ENCODE peak calls at places on chromosome 2, in five cellular contexts. Y is IMR-90, F is trophoblast cell, W is H9, K is H1. N is an unnamed sample.

GRCh38 chr2:85953476-85953875 is 64.7 kb upstream of the ST3GAL5 start:
- DNase-seq in W (no peak), K (no peak), F (no peak), Y (peak), N (no peak)

GRCh38 chr2:129767987-129768386 is 211.5 kb upstream of the RAB6C start:
- DNase-seq in K (no peak), F (no peak), W (no peak), Y (no peak), N (no peak)

GRCh38 chr2:224987733-224988132 is 54.5 kb downstream of the DOCK10 start:
- DNase-seq in Y (peak), F (no peak), W (no peak), K (no peak), N (no peak)

GRCh38 chr2:173770936-173771678 is 194.1 kb downstream of the SP3 start:
- DNase-seq in F (no peak), K (peak), Y (no peak), W (no peak), N (no peak)

GRCh38 chr2:66845307-66845706 is 410.4 kb downstream of the MEIS1 start:
- DNase-seq in Y (peak), K (no peak), F (no peak), W (no peak), N (no peak)

GRCh38 chr2:188628989-188629889 is 337.6 kb downstream of the GULP1 start:
- DNase-seq in W (no peak), F (peak), K (no peak), Y (peak), N (no peak)

GRCh38 chr2:172083725-172084483 is 1.4 kb upstream of the DLX1 start:
- DNase-seq in K (peak), Y (no peak), F (no peak), W (no peak), N (peak)

GRCh38 chr2:229330952-229331351 is 59.9 kb upstream of the PID1 start:
- DNase-seq in K (no peak), F (no peak), W (no peak), Y (no peak), N (no peak)

GRCh38 chr2:229882583-229882982 is 39.2 kb downstream of the TRIP12 start:
- DNase-seq in K (no peak), W (no peak), F (no peak), Y (no peak), N (no peak)

GRCh38 chr2:69572640-69573039 is 70.9 kb downstream of the AAK1 start:
- DNase-seq in K (no peak), Y (peak), W (no peak), F (no peak), N (no peak)

GRCh38 chr2:234495076-234495800 is 1.6 kb downstream of the ARL4C start:
- DNase-seq in Y (peak), F (no peak), K (no peak), W (peak), N (no peak)

GRCh38 chr2:43102366-43103092 is 123.9 kb downstream of the ZFP36L2 start:
- DNase-seq in F (no peak), W (no peak), K (no peak), Y (peak), N (no peak)

GRCh38 chr2:196538189-196538588 is 101.3 kb upstream of the CCDC150 start:
- DNase-seq in Y (no peak), K (no peak), W (no peak), F (no peak), N (no peak)

GRCh38 chr2:3505771-3506170 is 13.6 kb downstream of the ADI1 start:
- DNase-seq in K (no peak), Y (peak), F (no peak), W (no peak), N (no peak)

GRCh38 chr2:176139170-176139611 is 9.7 kb downstream of the HOXD8 start:
- DNase-seq in Y (no peak), K (peak), W (peak), F (no peak), N (no peak)

GRCh38 chr2:149080964-149081363 is 42.5 kb downstream of the LYPD6B start:
- DNase-seq in F (no peak), W (peak), Y (no peak), K (no peak), N (no peak)

GRCh38 chr2:149082781-149083180 is 44.3 kb downstream of the LYPD6B start:
- DNase-seq in F (no peak), W (peak), Y (no peak), K (no peak), N (no peak)

GRCh38 chr2:149089068-149089467 is 50.6 kb downstream of the LYPD6B start:
- DNase-seq in Y (no peak), K (no peak), F (no peak), W (no peak), N (no peak)

GRCh38 chr2:149087751-149088150 is 49.3 kb downstream of the LYPD6B start:
- DNase-seq in W (no peak), F (no peak), K (no peak), Y (no peak), N (no peak)

GRCh38 chr2:149084924-149085795 is 46.7 kb downstream of the LYPD6B start:
- DNase-seq in W (no peak), Y (no peak), K (no peak), F (no peak), N (no peak)
- H4K91ac ChIP-seq in W (no peak), Y (no peak), K (no peak), F (no peak), N (no peak)

DNA sequence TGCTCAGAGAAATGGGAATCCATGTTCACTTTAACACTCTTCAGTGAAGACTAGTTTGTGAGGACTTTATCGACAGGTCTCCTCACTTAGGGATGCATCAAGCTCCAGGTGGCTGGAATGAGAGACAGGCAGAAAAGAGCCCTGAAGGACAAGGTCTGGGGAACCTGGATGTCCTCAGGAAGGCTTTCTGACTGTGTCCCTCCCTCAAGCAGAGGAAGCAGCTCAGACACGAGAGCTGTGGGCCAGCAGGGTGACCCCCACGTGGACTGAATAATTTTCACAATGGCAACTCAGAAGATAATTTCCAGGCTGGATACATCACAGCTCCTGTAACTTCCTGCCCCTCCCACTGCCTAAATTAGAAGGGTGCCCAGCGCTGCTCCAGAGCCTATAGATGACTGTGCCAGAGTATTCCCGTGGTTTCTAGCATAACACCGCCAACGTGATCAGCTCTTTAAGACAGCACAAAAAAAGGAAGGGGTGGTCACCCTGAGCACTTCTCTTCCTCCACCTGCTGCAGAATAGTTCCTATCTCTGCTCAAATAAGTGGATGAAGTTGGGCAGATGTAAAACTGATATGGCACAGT is 25.8 kb upstream of the NCK2 start:
- DNase-seq in Y (no peak), F (no peak), K (no peak), W (no peak), N (no peak)
- H3K4me2 ChIP-seq in Y (no peak), F (no peak), K (no peak), W (no peak), N (no peak)

GRCh38 chr2:99960724-99961566 is 181.4 kb downstream of the AFF3 start:
- DNase-seq in Y (peak), W (no peak), F (no peak), K (no peak), N (no peak)
- H4K91ac ChIP-seq in Y (peak), W (no peak), F (no peak), K (no peak), N (no peak)

GRCh38 chr2:53989210-53989862 is 18.5 kb upstream of the PSME4 start:
- DNase-seq in K (no peak), F (no peak), W (no peak), Y (no peak), N (no peak)
- H3K4me2 ChIP-seq in K (no peak), F (no peak), W (no peak), Y (no peak), N (no peak)

DNA sequence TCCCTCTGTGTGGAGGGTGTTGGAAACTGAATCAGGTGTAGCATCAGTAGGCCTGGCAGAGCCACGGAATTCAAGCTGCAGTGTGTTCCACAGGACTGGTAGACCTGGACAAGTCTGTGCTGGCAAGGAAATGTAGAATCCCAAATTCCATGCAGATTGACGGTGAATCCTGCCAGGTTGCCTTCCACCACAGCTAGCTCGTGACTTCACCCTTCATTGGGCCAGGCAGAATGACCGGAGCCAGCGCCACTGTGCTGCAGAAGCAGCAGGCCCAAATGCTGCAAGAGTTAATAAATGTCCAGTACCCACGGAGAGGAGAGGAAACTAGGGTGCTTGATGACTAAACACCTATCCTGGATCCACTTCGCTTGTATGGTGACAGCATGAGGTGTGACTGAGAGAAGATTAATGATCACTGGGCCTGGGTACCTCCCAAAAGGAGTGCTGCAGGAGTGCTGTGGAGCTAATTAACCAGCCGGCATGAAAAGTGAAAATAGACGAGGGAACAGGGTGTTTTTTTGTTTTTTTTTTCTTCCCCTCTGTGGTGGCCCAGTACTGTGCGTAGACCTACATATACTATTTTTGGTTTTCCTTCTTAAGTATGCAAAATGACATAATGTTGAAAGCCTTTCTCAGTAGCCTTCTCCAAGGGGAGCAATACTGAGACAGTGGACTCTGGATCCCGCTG is 122.2 kb downstream of the TANC1 start:
- DNase-seq in K (no peak), Y (peak), W (no peak), F (no peak), N (no peak)
- H4K91ac ChIP-seq in K (no peak), Y (peak), W (no peak), F (no peak), N (no peak)

GRCh38 chr2:102357975-102358374 is 2.4 kb downstream of the IL18R1 start:
- DNase-seq in W (no peak), F (no peak), Y (no peak), K (no peak), N (no peak)
- H3K4me2 ChIP-seq in W (no peak), F (no peak), Y (no peak), K (no peak), N (no peak)

GRCh38 chr2:99864561-99865216 is 277.7 kb downstream of the AFF3 start:
- DNase-seq in F (no peak), Y (peak), K (no peak), W (no peak), N (no peak)
- H4K91ac ChIP-seq in F (no peak), Y (peak), K (no peak), W (no peak), N (no peak)